ENCODE peak calls at places on chromosomes 7 and 10, in ten cellular contexts. H is HCEC 1CT, V is Daoy, G is hippocampal formation, Y is left cardiac atrium, A is Calu3, U is MM.1S, Q is choroid plexus epithelial cell, B is head of caudate nucleus, S is bronchial epithelial cell. Z is an unnamed sample.

GRCh38 chr10:88582806-88583583 is at the start of gene RNLS:
- DNase-seq in H (no peak), V (peak), G (peak), Y (peak), A (peak), U (peak), Q (peak), B (peak), S (peak), Z (peak)

GRCh38 chr10:69749180-69750010 is 52.3 kb upstream of the COL13A1 start:
- DNase-seq in H (no peak), V (peak), G (no peak), Y (peak), A (no peak), U (no peak), Q (peak), B (no peak), S (no peak), Z (no peak)

GRCh38 chr7:16589895-16590294 is 55.7 kb downstream of the ANKMY2 start:
- DNase-seq in H (no peak), V (no peak), G (no peak), Y (no peak), A (no peak), U (no peak), Q (no peak), B (no peak), S (no peak), Z (no peak)

GRCh38 chr10:125160856-125161569 is 650 bp upstream of the CTBP2 start:
- DNase-seq in H (peak), V (peak), G (peak), Y (peak), A (peak), U (no peak), Q (peak), B (peak), S (peak), Z (no peak)

GRCh38 chr7:94632338-94633024 is 23.5 kb downstream of the SGCE start:
- DNase-seq in H (peak), V (peak), G (no peak), Y (no peak), A (no peak), U (no peak), Q (peak), B (no peak), S (peak), Z (peak)

GRCh38 chr10:51419416-51420093 is 279.8 kb downstream of the CSTF2T start:
- DNase-seq in H (no peak), V (no peak), G (no peak), Y (no peak), A (no peak), U (no peak), Q (no peak), B (no peak), S (no peak), Z (no peak)

GRCh38 chr7:99128076-99128950 is 15.6 kb downstream of the SMURF1 start:
- DNase-seq in H (no peak), V (no peak), G (no peak), Y (no peak), A (no peak), U (no peak), Q (no peak), B (no peak), S (peak), Z (no peak)

GRCh38 chr10:109698888-109699685 is 224.2 kb downstream of the XPNPEP1 start:
- DNase-seq in H (no peak), V (no peak), G (no peak), Y (no peak), A (no peak), U (no peak), Q (no peak), B (no peak), S (no peak), Z (no peak)

GRCh38 chr7:34886856-34887255 is 150.4 kb downstream of the DPY19L1 start:
- DNase-seq in H (no peak), V (no peak), G (no peak), Y (no peak), A (no peak), U (no peak), Q (no peak), B (no peak), S (peak), Z (no peak)

GRCh38 chr10:22156750-22157149 is 61.1 kb downstream of the EBLN1 start:
- DNase-seq in H (no peak), V (no peak), G (no peak), Y (no peak), A (no peak), U (no peak), Q (no peak), B (no peak), S (peak), Z (no peak)

GRCh38 chr10:117439243-117439912 is 64.1 kb upstream of the PDZD8 start:
- DNase-seq in H (peak), V (peak), G (no peak), Y (peak), A (no peak), U (no peak), Q (peak), B (no peak), S (peak), Z (no peak)

GRCh38 chr10:112807013-112807412 is 143.0 kb upstream of the TCF7L2 start:
- DNase-seq in H (no peak), V (no peak), G (no peak), Y (no peak), A (no peak), U (no peak), Q (no peak), B (no peak), S (no peak), Z (no peak)

GRCh38 chr7:33055147-33055546 is 7.4 kb downstream of the NT5C3A start:
- DNase-seq in H (no peak), V (no peak), G (no peak), Y (no peak), A (no peak), U (no peak), Q (no peak), B (no peak), S (no peak), Z (no peak)

GRCh38 chr10:85861513-85862197 is 504.9 kb downstream of the GRID1 start:
- DNase-seq in H (no peak), V (no peak), G (no peak), Y (no peak), A (no peak), U (no peak), Q (no peak), B (no peak), S (no peak), Z (no peak)

GRCh38 chr7:50309736-50310135 is 5.2 kb downstream of the IKZF1 start:
- DNase-seq in H (no peak), V (no peak), G (no peak), Y (no peak), A (no peak), U (no peak), Q (no peak), B (no peak), S (no peak), Z (no peak)

GRCh38 chr7:5557920-5558401 is 134.3 kb upstream of the TNRC18 start:
- DNase-seq in H (no peak), V (no peak), G (peak), Y (peak), A (peak), U (peak), Q (no peak), B (peak), S (no peak), Z (no peak)

GRCh38 chr7:138837627-138838026 is 39.6 kb upstream of the ATP6V0A4 start:
- DNase-seq in H (no peak), V (no peak), G (no peak), Y (peak), A (no peak), U (no peak), Q (peak), B (no peak), S (peak), Z (no peak)

Z was measured in non-pigmented ciliary epithelial cell.